ENCODE peak calls at places on chromosomes 5 and 9, in seven cellular contexts. One of them, this sample, is unnamed.

GRCh38 chr5:127686424-127686823 is 16.8 kb upstream of the CCDC192 start:
- DNase-seq in psoas muscle: no peak
- DNase-seq in left lung: no peak
- DNase-seq in mucosa of descending colon: no peak
- DNase-seq in type B pancreatic cell: no peak
- DNase-seq in fibroblast of lung: no peak
- DNase-seq in AG04449: no peak
- DNase-seq in this sample: no peak

GRCh38 chr5:139565411-139566305 is 4.5 kb downstream of the UBE2D2 start:
- DNase-seq in psoas muscle: no peak
- DNase-seq in left lung: no peak
- DNase-seq in mucosa of descending colon: peak
- DNase-seq in type B pancreatic cell: no peak
- DNase-seq in fibroblast of lung: peak
- DNase-seq in AG04449: no peak
- DNase-seq in this sample: no peak

GRCh38 chr9:127714916-127715442 is 484 bp downstream of the PTRH1 start:
- DNase-seq in psoas muscle: no peak
- DNase-seq in left lung: peak
- DNase-seq in mucosa of descending colon: peak
- DNase-seq in type B pancreatic cell: no peak
- DNase-seq in fibroblast of lung: no peak
- DNase-seq in AG04449: no peak
- DNase-seq in this sample: no peak

GRCh38 chr9:79176298-79176697 is 395.5 kb upstream of the TLE4 start:
- DNase-seq in psoas muscle: no peak
- DNase-seq in left lung: no peak
- DNase-seq in mucosa of descending colon: no peak
- DNase-seq in type B pancreatic cell: no peak
- DNase-seq in fibroblast of lung: peak
- DNase-seq in AG04449: no peak
- DNase-seq in this sample: no peak

GRCh38 chr5:526456-527088 is 2.3 kb upstream of the SLC9A3 start:
- DNase-seq in psoas muscle: no peak
- DNase-seq in left lung: peak
- DNase-seq in mucosa of descending colon: no peak
- DNase-seq in type B pancreatic cell: no peak
- DNase-seq in fibroblast of lung: no peak
- DNase-seq in AG04449: no peak
- DNase-seq in this sample: no peak

GRCh38 chr5:14190194-14191164 is 47.3 kb downstream of the TRIO start:
- DNase-seq in psoas muscle: peak
- DNase-seq in left lung: no peak
- DNase-seq in mucosa of descending colon: no peak
- DNase-seq in type B pancreatic cell: no peak
- DNase-seq in fibroblast of lung: peak
- DNase-seq in AG04449: peak
- DNase-seq in this sample: peak

GRCh38 chr5:167207081-167207480 is 1084.4 kb upstream of the WWC1 start:
- DNase-seq in psoas muscle: no peak
- DNase-seq in left lung: no peak
- DNase-seq in mucosa of descending colon: no peak
- DNase-seq in type B pancreatic cell: no peak
- DNase-seq in fibroblast of lung: peak
- DNase-seq in AG04449: peak
- DNase-seq in this sample: no peak

GRCh38 chr5:14545890-14546289 is 35.7 kb upstream of the OTULINL start:
- DNase-seq in psoas muscle: no peak
- DNase-seq in left lung: no peak
- DNase-seq in mucosa of descending colon: no peak
- DNase-seq in type B pancreatic cell: no peak
- DNase-seq in fibroblast of lung: no peak
- DNase-seq in AG04449: no peak
- DNase-seq in this sample: no peak

GRCh38 chr5:173712609-173713176 is 96.2 kb upstream of the BOD1 start:
- DNase-seq in psoas muscle: no peak
- DNase-seq in left lung: no peak
- DNase-seq in mucosa of descending colon: no peak
- DNase-seq in type B pancreatic cell: no peak
- DNase-seq in fibroblast of lung: no peak
- DNase-seq in AG04449: no peak
- DNase-seq in this sample: no peak

GRCh38 chr5:55564716-55565115 is 30.0 kb upstream of the PLPP1 start:
- DNase-seq in psoas muscle: no peak
- DNase-seq in left lung: no peak
- DNase-seq in mucosa of descending colon: no peak
- DNase-seq in type B pancreatic cell: no peak
- DNase-seq in fibroblast of lung: no peak
- DNase-seq in AG04449: no peak
- DNase-seq in this sample: no peak

GRCh38 chr5:116374434-116374852 is 200.2 kb downstream of the SEMA6A start:
- DNase-seq in psoas muscle: no peak
- DNase-seq in left lung: no peak
- DNase-seq in mucosa of descending colon: no peak
- DNase-seq in type B pancreatic cell: no peak
- DNase-seq in fibroblast of lung: no peak
- DNase-seq in AG04449: no peak
- DNase-seq in this sample: no peak

DNA sequence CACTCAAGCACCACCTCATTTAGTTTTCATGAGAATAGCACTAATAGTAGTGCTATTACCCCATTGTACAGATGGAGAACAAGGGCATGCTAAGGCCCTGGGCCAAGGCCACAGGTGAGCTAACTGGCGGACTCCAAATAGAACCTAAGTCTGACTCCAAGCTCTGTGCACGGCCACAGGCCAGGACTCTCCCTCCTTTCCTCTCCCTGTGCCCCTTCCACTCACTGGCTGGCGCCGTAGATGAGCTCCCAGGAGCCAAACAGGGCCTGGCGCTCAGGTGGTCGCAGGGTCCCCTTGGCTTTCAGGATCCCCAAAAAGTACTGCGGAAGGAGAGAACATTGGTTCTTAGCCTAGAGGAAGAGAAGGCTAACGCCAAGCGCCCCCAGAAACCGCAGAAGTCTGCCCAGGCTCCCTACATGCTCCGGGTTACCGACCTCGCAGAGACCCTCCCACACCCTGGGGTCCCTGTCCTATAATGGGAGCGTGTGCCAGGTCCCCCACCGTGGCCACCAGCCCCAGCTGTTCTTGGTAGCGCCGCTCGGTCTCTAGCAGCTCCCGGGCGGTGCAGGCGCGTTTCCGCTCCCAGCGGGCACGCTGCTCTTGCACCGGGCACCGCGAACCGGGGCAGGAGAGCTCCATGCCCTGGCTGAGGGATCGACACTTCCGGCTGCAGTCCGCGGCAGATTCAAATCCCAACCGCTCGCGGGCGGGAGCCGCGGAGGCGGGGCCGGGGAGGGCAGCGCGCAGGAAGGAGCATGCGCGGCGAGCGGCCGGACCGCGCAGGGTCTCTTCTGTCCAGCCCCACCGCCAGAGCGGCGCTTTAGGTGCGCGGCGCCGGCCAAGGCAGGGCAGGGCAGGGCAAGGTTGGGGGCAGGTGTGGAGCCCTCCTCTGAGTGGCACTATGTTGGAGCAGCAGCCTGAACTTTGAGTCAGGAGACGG is at the start of gene ARHGEF39:
- DNase-seq in psoas muscle: peak
- DNase-seq in left lung: peak
- DNase-seq in mucosa of descending colon: peak
- DNase-seq in type B pancreatic cell: peak
- DNase-seq in fibroblast of lung: peak
- DNase-seq in AG04449: no peak
- DNase-seq in this sample: no peak
- TF ChIP-seq CTCF in psoas muscle: no peak
- TF ChIP-seq CTCF in left lung: no peak
- TF ChIP-seq CTCF in mucosa of descending colon: no peak
- TF ChIP-seq CTCF in type B pancreatic cell: peak
- TF ChIP-seq CTCF in fibroblast of lung: no peak
- TF ChIP-seq CTCF in AG04449: peak
- TF ChIP-seq CTCF in this sample: no peak

DNA sequence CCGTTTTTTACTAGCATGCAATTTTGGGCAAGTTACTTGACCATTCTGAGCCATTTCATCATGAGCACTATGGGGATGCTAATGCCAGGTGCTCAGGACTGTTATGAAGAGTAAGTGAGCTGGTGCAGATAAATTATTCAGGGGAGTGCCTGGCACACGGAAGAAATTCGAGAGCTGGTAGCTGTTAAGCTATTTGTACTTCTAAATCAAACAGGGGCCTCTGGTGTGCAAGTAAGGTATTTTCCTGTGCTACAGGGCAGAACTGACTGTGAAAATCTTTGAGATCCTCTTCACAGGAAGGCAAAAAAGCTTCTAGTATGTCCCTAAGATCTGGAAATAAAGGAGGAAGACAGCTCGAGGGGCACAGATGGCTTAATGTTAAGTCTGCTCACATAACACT is 106.3 kb upstream of the SPOCK1 start:
- DNase-seq in psoas muscle: no peak
- DNase-seq in left lung: no peak
- DNase-seq in mucosa of descending colon: no peak
- DNase-seq in type B pancreatic cell: no peak
- DNase-seq in fibroblast of lung: peak
- DNase-seq in AG04449: no peak
- DNase-seq in this sample: no peak
- TF ChIP-seq CTCF in psoas muscle: no peak
- TF ChIP-seq CTCF in left lung: no peak
- TF ChIP-seq CTCF in mucosa of descending colon: no peak
- TF ChIP-seq CTCF in type B pancreatic cell: peak
- TF ChIP-seq CTCF in fibroblast of lung: no peak
- TF ChIP-seq CTCF in AG04449: peak
- TF ChIP-seq CTCF in this sample: no peak

GRCh38 chr9:14313951-14314423 is at the start of gene NFIB:
- DNase-seq in psoas muscle: peak
- DNase-seq in left lung: peak
- DNase-seq in mucosa of descending colon: peak
- DNase-seq in type B pancreatic cell: peak
- DNase-seq in fibroblast of lung: peak
- DNase-seq in AG04449: no peak
- DNase-seq in this sample: no peak

GRCh38 chr9:14315754-14316573 is 2.0 kb upstream of the NFIB start:
- DNase-seq in psoas muscle: peak
- DNase-seq in left lung: peak
- DNase-seq in mucosa of descending colon: peak
- DNase-seq in type B pancreatic cell: peak
- DNase-seq in fibroblast of lung: peak
- DNase-seq in AG04449: no peak
- DNase-seq in this sample: peak

GRCh38 chr9:14316574-14317304 is 2.8 kb upstream of the NFIB start:
- DNase-seq in psoas muscle: no peak
- DNase-seq in left lung: no peak
- DNase-seq in mucosa of descending colon: no peak
- DNase-seq in type B pancreatic cell: no peak
- DNase-seq in fibroblast of lung: no peak
- DNase-seq in AG04449: no peak
- DNase-seq in this sample: no peak

GRCh38 chr9:14314424-14314928 is 535 bp upstream of the NFIB start:
- DNase-seq in psoas muscle: peak
- DNase-seq in left lung: peak
- DNase-seq in mucosa of descending colon: peak
- DNase-seq in type B pancreatic cell: no peak
- DNase-seq in fibroblast of lung: peak
- DNase-seq in AG04449: no peak
- DNase-seq in this sample: peak

GRCh38 chr9:14314929-14315753 is 1.2 kb upstream of the NFIB start:
- DNase-seq in psoas muscle: peak
- DNase-seq in left lung: peak
- DNase-seq in mucosa of descending colon: peak
- DNase-seq in type B pancreatic cell: peak
- DNase-seq in fibroblast of lung: peak
- DNase-seq in AG04449: no peak
- DNase-seq in this sample: peak
- TF ChIP-seq CTCF in psoas muscle: peak
- TF ChIP-seq CTCF in left lung: no peak
- TF ChIP-seq CTCF in mucosa of descending colon: no peak
- TF ChIP-seq CTCF in type B pancreatic cell: peak
- TF ChIP-seq CTCF in fibroblast of lung: no peak
- TF ChIP-seq CTCF in AG04449: no peak
- TF ChIP-seq CTCF in this sample: no peak

GRCh38 chr9:7234144-7234543 is 476.4 kb downstream of the KDM4C start:
- DNase-seq in psoas muscle: no peak
- DNase-seq in left lung: no peak
- DNase-seq in mucosa of descending colon: no peak
- DNase-seq in type B pancreatic cell: no peak
- DNase-seq in fibroblast of lung: peak
- DNase-seq in AG04449: no peak
- DNase-seq in this sample: no peak
- TF ChIP-seq CTCF in psoas muscle: peak
- TF ChIP-seq CTCF in left lung: peak
- TF ChIP-seq CTCF in mucosa of descending colon: no peak
- TF ChIP-seq CTCF in type B pancreatic cell: peak
- TF ChIP-seq CTCF in fibroblast of lung: peak
- TF ChIP-seq CTCF in AG04449: peak
- TF ChIP-seq CTCF in this sample: no peak

GRCh38 chr5:132476853-132477729 is 13.5 kb downstream of the IRF1 start:
- DNase-seq in psoas muscle: no peak
- DNase-seq in left lung: no peak
- DNase-seq in mucosa of descending colon: peak
- DNase-seq in type B pancreatic cell: no peak
- DNase-seq in fibroblast of lung: no peak
- DNase-seq in AG04449: no peak
- DNase-seq in this sample: no peak
- TF ChIP-seq CTCF in psoas muscle: no peak
- TF ChIP-seq CTCF in left lung: no peak
- TF ChIP-seq CTCF in mucosa of descending colon: no peak
- TF ChIP-seq CTCF in type B pancreatic cell: peak
- TF ChIP-seq CTCF in fibroblast of lung: no peak
- TF ChIP-seq CTCF in AG04449: no peak
- TF ChIP-seq CTCF in this sample: no peak

GRCh38 chr9:104075801-104076753 is 18.0 kb upstream of the SMC2 start:
- DNase-seq in psoas muscle: no peak
- DNase-seq in left lung: no peak
- DNase-seq in mucosa of descending colon: no peak
- DNase-seq in type B pancreatic cell: no peak
- DNase-seq in fibroblast of lung: peak
- DNase-seq in AG04449: peak
- DNase-seq in this sample: no peak
- TF ChIP-seq CTCF in psoas muscle: no peak
- TF ChIP-seq CTCF in left lung: no peak
- TF ChIP-seq CTCF in mucosa of descending colon: no peak
- TF ChIP-seq CTCF in type B pancreatic cell: no peak
- TF ChIP-seq CTCF in fibroblast of lung: no peak
- TF ChIP-seq CTCF in AG04449: no peak
- TF ChIP-seq CTCF in this sample: no peak